ENCODE peak calls at places on chromosomes 3 and 15, in ten cellular contexts. F, H, A, K, Z, B, N, J, R and I are unnamed samples.

GRCh38 chr3:64460877-64461276 is 226.9 kb downstream of the ADAMTS9 start:
- DNase-seq in A (peak; percentile 70), F (no peak), J (no peak), H (no peak), K (peak; percentile 92), R (no peak), B (peak; percentile 81), Z (no peak), N (no peak), I (no peak)

GRCh38 chr3:115691964-115692363 is 68.7 kb downstream of the GAP43 start:
- DNase-seq in R (no peak), A (no peak), Z (no peak), H (no peak), B (no peak), K (no peak), F (no peak), J (no peak), N (no peak), I (peak; percentile 69)

GRCh38 chr3:42906085-42906904 is at the start of gene ZNF662:
- DNase-seq in Z (peak; percentile 26), N (peak; percentile 70), A (peak; percentile 10), J (peak; percentile 53), B (peak; percentile 46), K (peak; percentile 19), R (no peak), H (peak; percentile 9), F (no peak), I (peak; percentile 92)

GRCh38 chr3:106794442-106794841 is 582.8 kb upstream of the CCDC54 start:
- DNase-seq in N (no peak), K (peak; percentile 47), B (no peak), Z (no peak), H (no peak), A (no peak), R (no peak), J (no peak), F (no peak), I (no peak)

GRCh38 chr3:148794357-148794756 is 33.3 kb upstream of the CPB1 start:
- DNase-seq in A (no peak), N (no peak), B (no peak), K (peak; percentile 30), Z (no peak), R (no peak), F (no peak), H (no peak), J (no peak), I (no peak)

GRCh38 chr15:48393650-48394049 is 62.4 kb downstream of the DUT start:
- DNase-seq in F (no peak), J (no peak), B (peak; percentile 78), A (no peak), R (no peak), N (no peak), Z (no peak), K (no peak), H (no peak), I (no peak)

GRCh38 chr3:72492240-72492639 is 356.0 kb downstream of the SHQ1 start:
- DNase-seq in B (peak; percentile 86), H (no peak), N (peak; percentile 23), J (peak; percentile 74), Z (no peak), R (no peak), A (peak; percentile 96), K (peak; percentile 96), F (no peak), I (peak; percentile 93)

GRCh38 chr15:62462268-62462667 is 297.2 kb upstream of the C2CD4B start:
- DNase-seq in H (no peak), Z (no peak), A (no peak), R (no peak), N (peak; percentile 42), J (no peak), B (no peak), F (no peak), K (peak; percentile 64), I (no peak)

GRCh38 chr15:40280260-40281056 is 2.4 kb downstream of the ANKRD63 start:
- DNase-seq in N (no peak), B (no peak), F (no peak), Z (no peak), K (no peak), A (no peak), J (no peak), R (no peak), H (no peak), I (no peak)

GRCh38 chr3:51786247-51786646 is 7.2 kb upstream of the IQCF6 start:
- DNase-seq in J (no peak), F (no peak), Z (no peak), A (no peak), R (no peak), B (no peak), H (no peak), K (no peak), N (no peak), I (no peak)

GRCh38 chr3:104750581-104750980 is 616.1 kb upstream of the ALCAM start:
- DNase-seq in K (no peak), A (peak; percentile 22), N (no peak), B (no peak), Z (no peak), J (no peak), R (no peak), F (no peak), H (no peak), I (peak; percentile 21)

GRCh38 chr3:156553705-156554356 is 1.1 kb downstream of the SSR3 start:
- DNase-seq in K (peak; percentile 78), A (peak; percentile 40), J (peak; percentile 53), Z (no peak), R (no peak), H (no peak), B (peak; percentile 68), F (no peak), N (no peak), I (peak; percentile 18)

GRCh38 chr15:25905140-25905539 is 42.0 kb upstream of the ATP10A start:
- DNase-seq in K (peak; percentile 69), B (peak; percentile 65), R (no peak), H (no peak), A (peak; percentile 70), F (no peak), J (no peak), N (no peak), Z (no peak), I (peak; percentile 95)

GRCh38 chr15:44633603-44634002 is 29.9 kb downstream of the SPG11 start:
- DNase-seq in F (no peak), K (peak; percentile 52), A (peak; percentile 21), H (no peak), N (no peak), Z (no peak), R (no peak), B (no peak), J (no peak), I (no peak)

GRCh38 chr3:197394464-197395321 is 96.3 kb upstream of the DLG1 start:
- DNase-seq in F (no peak), J (peak; percentile 97), Z (peak; percentile 2), K (peak; percentile 100), H (no peak), N (peak; percentile 61), B (peak; percentile 100), R (no peak), A (peak; percentile 99), I (peak; percentile 95)

GRCh38 chr3:179710079-179710478 is 57.2 kb downstream of the USP13 start:
- DNase-seq in A (no peak), R (no peak), H (no peak), B (no peak), J (no peak), K (no peak), F (no peak), Z (no peak), N (no peak), I (no peak)

GRCh38 chr3:145882416-145882815 is 278.6 kb downstream of the PLOD2 start:
- DNase-seq in H (no peak), J (no peak), N (no peak), K (peak; percentile 15), Z (no peak), A (no peak), R (no peak), B (no peak), F (no peak), I (peak; percentile 68)

GRCh38 chr3:70771426-70772147 is 459.1 kb upstream of the MDFIC2 start:
- DNase-seq in N (no peak), A (no peak), J (no peak), Z (no peak), F (no peak), R (no peak), B (no peak), K (peak; percentile 21), H (no peak), I (no peak)

GRCh38 chr15:34366271-34367043 is 539 bp downstream of the LPCAT4 start:
- DNase-seq in F (no peak), N (peak; percentile 63), B (peak; percentile 82), R (no peak), Z (peak; percentile 47), J (peak; percentile 73), A (no peak), K (peak; percentile 76), H (peak; percentile 15), I (peak; percentile 90)

GRCh38 chr3:112730210-112730609 is 89.3 kb upstream of the CCDC80 start:
- DNase-seq in N (no peak), F (no peak), K (no peak), H (no peak), B (no peak), R (no peak), Z (no peak), J (no peak), A (no peak), I (no peak)

GRCh38 chr3:61613666-61614065 is 52.3 kb downstream of the PTPRG start:
- DNase-seq in K (no peak), A (no peak), N (no peak), F (no peak), Z (no peak), R (no peak), J (no peak), H (no peak), B (no peak), I (no peak)

GRCh38 chr15:28895146-28895545 is 9.4 kb downstream of the APBA2 start:
- DNase-seq in J (no peak), K (no peak), Z (no peak), R (no peak), B (no peak), H (no peak), A (no peak), F (no peak), N (no peak), I (no peak)